ENCODE peak calls at places on chromosomes 6 and 20, in seven cellular contexts. One of them, this sample, is unnamed.

GRCh38 chr6:34616230-34616591 is 60.1 kb upstream of the SPDEF start:
- DNase-seq in GM12865: no peak
- DNase-seq in CD8-positive, alpha-beta memory T cell: no peak
- DNase-seq in SK-N-DZ: no peak
- DNase-seq in fibroblast of pulmonary artery: no peak
- DNase-seq in mesenteric fat pad: no peak
- DNase-seq in right cardiac atrium: no peak
- DNase-seq in this sample: no peak

GRCh38 chr20:45235995-45236394 is 14.8 kb downstream of the SEMG2 start:
- DNase-seq in SK-N-DZ: no peak
- DNase-seq in mesenteric fat pad: no peak
- DNase-seq in fibroblast of pulmonary artery: no peak
- DNase-seq in GM12865: peak; percentile 18
- DNase-seq in CD8-positive, alpha-beta memory T cell: no peak
- DNase-seq in right cardiac atrium: no peak
- DNase-seq in this sample: no peak

GRCh38 chr6:140921366-140922226 is 1211.1 kb upstream of the GJE1 start:
- DNase-seq in CD8-positive, alpha-beta memory T cell: no peak
- DNase-seq in right cardiac atrium: no peak
- DNase-seq in mesenteric fat pad: no peak
- DNase-seq in GM12865: peak; percentile 64
- DNase-seq in SK-N-DZ: peak; percentile 38
- DNase-seq in fibroblast of pulmonary artery: peak; percentile 88
- DNase-seq in this sample: no peak

GRCh38 chr6:63418741-63419140 is 99.0 kb upstream of the LGSN start:
- DNase-seq in mesenteric fat pad: no peak
- DNase-seq in CD8-positive, alpha-beta memory T cell: no peak
- DNase-seq in fibroblast of pulmonary artery: no peak
- DNase-seq in right cardiac atrium: no peak
- DNase-seq in SK-N-DZ: no peak
- DNase-seq in GM12865: no peak
- DNase-seq in this sample: no peak

GRCh38 chr20:23293689-23294088 is 56.9 kb upstream of the NXT1 start:
- DNase-seq in SK-N-DZ: no peak
- DNase-seq in mesenteric fat pad: no peak
- DNase-seq in right cardiac atrium: peak; percentile 45
- DNase-seq in CD8-positive, alpha-beta memory T cell: no peak
- DNase-seq in GM12865: no peak
- DNase-seq in fibroblast of pulmonary artery: no peak
- DNase-seq in this sample: no peak

GRCh38 chr6:118252474-118252873 is 295.6 kb upstream of the PLN start:
- DNase-seq in SK-N-DZ: no peak
- DNase-seq in mesenteric fat pad: no peak
- DNase-seq in fibroblast of pulmonary artery: no peak
- DNase-seq in right cardiac atrium: no peak
- DNase-seq in GM12865: peak; percentile 14
- DNase-seq in CD8-positive, alpha-beta memory T cell: no peak
- DNase-seq in this sample: no peak

GRCh38 chr20:35700625-35701148 is 1.5 kb downstream of the ROMO1 start:
- DNase-seq in right cardiac atrium: no peak
- DNase-seq in GM12865: no peak
- DNase-seq in CD8-positive, alpha-beta memory T cell: no peak
- DNase-seq in SK-N-DZ: no peak
- DNase-seq in fibroblast of pulmonary artery: no peak
- DNase-seq in mesenteric fat pad: no peak
- DNase-seq in this sample: no peak

GRCh38 chr6:14883921-14884320 is 361.9 kb upstream of the JARID2 start:
- DNase-seq in CD8-positive, alpha-beta memory T cell: no peak
- DNase-seq in right cardiac atrium: no peak
- DNase-seq in mesenteric fat pad: no peak
- DNase-seq in SK-N-DZ: peak; percentile 87
- DNase-seq in fibroblast of pulmonary artery: no peak
- DNase-seq in GM12865: no peak
- DNase-seq in this sample: no peak

GRCh38 chr20:50009521-50010454 is 27.0 kb downstream of the SNAI1 start:
- DNase-seq in GM12865: no peak
- DNase-seq in SK-N-DZ: no peak
- DNase-seq in fibroblast of pulmonary artery: no peak
- DNase-seq in mesenteric fat pad: no peak
- DNase-seq in CD8-positive, alpha-beta memory T cell: no peak
- DNase-seq in right cardiac atrium: no peak
- DNase-seq in this sample: no peak

This sample was measured in cortex of kidney.